ENCODE peak calls at places on chromosome 12, in five cellular contexts. K is neuronal stem cell, J is H9, M is H1, X is trophoblast cell. L is an unnamed sample.

GRCh38 chr12:108240928-108241327 is 98.2 kb downstream of the CMKLR1 start:
- DNase-seq in K (no peak), J (no peak), M (no peak), X (no peak), L (no peak)

GRCh38 chr12:52633383-52633782 is 15.0 kb upstream of the KRT73 start:
- DNase-seq in K (no peak), J (peak; percentile 20), M (peak; percentile 22), X (no peak), L (no peak)

GRCh38 chr12:132710422-132711168 is at the start of gene PGAM5:
- DNase-seq in K (peak; percentile 75), J (peak; percentile 75), M (peak; percentile 78), X (peak; percentile 85), L (peak; percentile 79)

GRCh38 chr12:54132979-54133378 is 55.8 kb downstream of the SMUG1 start:
- DNase-seq in K (no peak), J (no peak), M (no peak), X (no peak), L (no peak)

GRCh38 chr12:91576432-91576831 is 393.8 kb upstream of the DCN start:
- DNase-seq in K (no peak), J (no peak), M (no peak), X (no peak), L (no peak)

GRCh38 chr12:44000309-44000952 is 164.6 kb downstream of the TMEM117 start:
- DNase-seq in K (peak; percentile 30), J (peak; percentile 86), M (peak; percentile 58), X (peak; percentile 24), L (peak; percentile 44)

GRCh38 chr12:46585854-46586621 is 213.5 kb upstream of the SLC38A2 start:
- DNase-seq in K (peak; percentile 53), J (peak; percentile 85), M (no peak), X (no peak), L (peak; percentile 81)

GRCh38 chr12:12333980-12334709 is 15.9 kb downstream of the MANSC1 start:
- DNase-seq in K (no peak), J (peak; percentile 72), M (peak; percentile 69), X (peak; percentile 35), L (peak; percentile 48)

GRCh38 chr12:15919491-15919890 is 8.4 kb downstream of the DERA start:
- DNase-seq in K (no peak), J (no peak), M (no peak), X (no peak), L (no peak)

GRCh38 chr12:46944104-46944503 is 118.3 kb upstream of the SLC38A4 start:
- DNase-seq in K (no peak), J (no peak), M (no peak), X (peak; percentile 9), L (peak; percentile 76)

GRCh38 chr12:47785036-47785886 is 12.2 kb downstream of the SLC48A1 start:
- DNase-seq in K (no peak), J (no peak), M (no peak), X (no peak), L (no peak)

GRCh38 chr12:91562476-91562875 is 379.9 kb upstream of the DCN start:
- DNase-seq in K (no peak), J (no peak), M (no peak), X (no peak), L (peak; percentile 21)

GRCh38 chr12:115570271-115570777 is 707.2 kb downstream of the MED13L start:
- DNase-seq in K (peak; percentile 8), J (no peak), M (no peak), X (no peak), L (no peak)

GRCh38 chr12:86513206-86513605 is 257.0 kb upstream of the MGAT4C start:
- DNase-seq in K (no peak), J (no peak), M (no peak), X (no peak), L (peak; percentile 4)

GRCh38 chr12:104669057-104669770 is 212.5 kb downstream of the CHST11 start:
- DNase-seq in K (peak; percentile 33), J (no peak), M (no peak), X (no peak), L (peak; percentile 81)

GRCh38 chr12:131033886-131034482 is 80.3 kb downstream of the ADGRD1 start:
- DNase-seq in K (no peak), J (no peak), M (no peak), X (no peak), L (no peak)

GRCh38 chr12:52415870-52416750 is 10.0 kb upstream of the KRT82 start:
- DNase-seq in K (no peak), J (no peak), M (no peak), X (peak; percentile 62), L (peak; percentile 81)

GRCh38 chr12:70443274-70443673 is 77.2 kb downstream of the KCNMB4 start:
- DNase-seq in K (no peak), J (no peak), M (no peak), X (no peak), L (peak; percentile 11)

GRCh38 chr12:123115409-123116111 is 35.3 kb downstream of the PITPNM2 start:
- DNase-seq in K (no peak), J (no peak), M (no peak), X (no peak), L (peak; percentile 91)

GRCh38 chr12:53486730-53487487 is 12.3 kb downstream of the MAP3K12 start:
- DNase-seq in K (no peak), J (no peak), M (no peak), X (no peak), L (no peak)

GRCh38 chr12:11814362-11814761 is 164.9 kb downstream of the ETV6 start:
- DNase-seq in K (no peak), J (no peak), M (no peak), X (no peak), L (peak; percentile 84)

GRCh38 chr12:25018146-25018545 is 69.2 kb upstream of the BCAT1 start:
- DNase-seq in K (no peak), J (no peak), M (no peak), X (no peak), L (no peak)

GRCh38 chr12:25014961-25015360 is 66.1 kb upstream of the BCAT1 start:
- DNase-seq in K (no peak), J (no peak), M (no peak), X (no peak), L (no peak)

GRCh38 chr12:25009511-25010092 is 60.7 kb upstream of the BCAT1 start:
- DNase-seq in K (no peak), J (no peak), M (no peak), X (no peak), L (no peak)

GRCh38 chr12:25017336-25017735 is 68.4 kb upstream of the BCAT1 start:
- DNase-seq in K (no peak), J (no peak), M (no peak), X (no peak), L (no peak)

DNA sequence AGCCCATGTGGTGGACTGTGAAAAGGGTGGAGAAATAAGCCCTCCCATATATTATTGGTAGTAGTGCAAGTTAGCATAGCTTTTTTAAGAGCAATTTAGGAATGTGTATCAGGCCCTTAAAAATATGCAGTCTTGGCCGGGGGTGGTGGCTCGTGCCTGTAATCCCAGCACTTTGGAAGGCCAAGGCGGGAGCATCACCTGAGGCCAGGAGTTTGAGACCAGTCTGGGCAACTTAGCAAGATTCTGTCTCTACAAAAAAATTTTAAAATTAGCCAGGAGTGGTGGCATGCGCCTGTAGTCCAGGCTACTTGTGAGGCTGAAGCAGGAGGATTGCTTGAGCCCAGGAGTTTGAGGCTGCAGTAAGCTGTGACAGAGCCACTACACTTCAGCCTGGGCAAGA is 64.2 kb upstream of the BCAT1 start:
- DNase-seq in K (no peak), J (no peak), M (no peak), X (peak; percentile 62), L (no peak)
- H2AFZ ChIP-seq in K (no peak overlapping the region), J (no peak overlapping the region), M (no peak overlapping the region), X (no peak overlapping the region), L (no peak overlapping the region)

GRCh38 chr12:57370084-57370483 is 60.8 kb downstream of the R3HDM2 start:
- DNase-seq in K (no peak), J (no peak), M (no peak), X (no peak), L (no peak)

GRCh38 chr12:57367121-57367520 is 63.7 kb downstream of the R3HDM2 start:
- DNase-seq in K (no peak), J (no peak), M (no peak), X (no peak), L (no peak)

GRCh38 chr12:57368349-57369095 is 62.3 kb downstream of the R3HDM2 start:
- DNase-seq in K (no peak), J (no peak), M (no peak), X (no peak), L (peak; percentile 86)

GRCh38 chr12:57370696-57371095 is 60.1 kb downstream of the R3HDM2 start:
- DNase-seq in K (no peak), J (no peak), M (no peak), X (no peak), L (no peak)

GRCh38 chr12:57369202-57369601 is 61.6 kb downstream of the R3HDM2 start:
- DNase-seq in K (no peak), J (no peak), M (no peak), X (no peak), L (no peak)
- H2BK12ac ChIP-seq in K (no peak overlapping the region), J (no peak overlapping the region), M (no peak overlapping the region), X (no peak overlapping the region), L (no peak overlapping the region)

GRCh38 chr12:49917126-49917787 is 13.6 kb upstream of the FAIM2 start:
- DNase-seq in K (no peak), J (no peak), M (no peak), X (no peak), L (no peak)
- H2AFZ ChIP-seq in K (no peak overlapping the region), J (no peak overlapping the region), M (no peak overlapping the region), X (no peak overlapping the region), L (no peak overlapping the region)

GRCh38 chr12:42953021-42953420 is 363.5 kb upstream of the PRICKLE1 start:
- DNase-seq in K (no peak), J (no peak), M (no peak), X (no peak), L (no peak)
- H2BK12ac ChIP-seq in K (no peak overlapping the region), J (no peak overlapping the region), M (no peak overlapping the region), X (no peak overlapping the region), L (no peak overlapping the region)

GRCh38 chr12:64569923-64570595 is 40.2 kb upstream of the RASSF3 start:
- DNase-seq in K (no peak), J (no peak), M (no peak), X (no peak), L (no peak)

GRCh38 chr12:64567570-64567969 is 42.7 kb upstream of the RASSF3 start:
- DNase-seq in K (no peak), J (no peak), M (no peak), X (no peak), L (no peak)

GRCh38 chr12:64568313-64568712 is 42.0 kb upstream of the RASSF3 start:
- DNase-seq in K (no peak), J (no peak), M (no peak), X (no peak), L (no peak)

GRCh38 chr12:64566882-64567517 is 43.3 kb upstream of the RASSF3 start:
- DNase-seq in K (no peak), J (no peak), M (peak; percentile 48), X (no peak), L (no peak)

DNA sequence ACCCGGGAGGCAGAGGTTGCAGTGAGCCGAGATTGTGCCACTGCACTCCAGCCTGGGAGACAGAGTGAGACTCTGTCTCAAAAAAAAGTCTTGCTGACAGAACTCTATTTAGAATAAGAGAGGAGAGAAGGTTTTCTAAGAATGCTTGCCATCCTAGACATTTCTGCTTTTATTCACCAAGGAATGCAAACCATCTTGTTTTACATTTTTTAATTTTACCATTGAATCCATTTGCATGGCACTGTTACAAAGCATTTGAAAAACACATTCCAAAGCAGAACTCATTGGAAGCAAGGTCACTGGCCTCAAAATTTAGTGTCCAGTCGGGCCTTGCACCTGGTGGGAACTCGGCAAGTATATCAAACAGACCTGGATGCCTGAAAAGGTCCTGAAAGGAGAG is 44.2 kb upstream of the RASSF3 start:
- DNase-seq in K (no peak), J (no peak), M (no peak), X (peak; percentile 31), L (no peak)
- H2AFZ ChIP-seq in K (peak overlapping the region; percentile 5), J (no peak overlapping the region), M (no peak overlapping the region), X (no peak overlapping the region), L (no peak overlapping the region)

GRCh38 chr12:2395352-2395977 is 342.7 kb downstream of the CACNA1C start:
- DNase-seq in K (peak; percentile 64), J (peak; percentile 86), M (peak; percentile 88), X (peak; percentile 25), L (peak; percentile 48)
- H2BK12ac ChIP-seq in K (no peak overlapping the region), J (no peak overlapping the region), M (no peak overlapping the region), X (no peak overlapping the region), L (no peak overlapping the region)